ENCODE peak calls at places on chromosomes 2 and 18, in six cellular contexts. J, G, M, E, K and O are unnamed samples. For H3K4me1, the result is how much of the 10 kb centered on the place peaks cover.

GRCh38 chr18:67519582-67519981 is 3.1 kb upstream of the DSEL start:
- DNase-seq in J (no peak), G (no peak), M (no peak), E (no peak), K (no peak), O (no peak)

GRCh38 chr18:37574113-37574512 is 8.5 kb upstream of the CELF4 start:
- DNase-seq in J (no peak), G (no peak), M (no peak), E (no peak), K (no peak), O (no peak)

GRCh38 chr2:142234701-142235100 is 103.9 kb upstream of the LRP1B start:
- DNase-seq in J (no peak), G (no peak), M (no peak), E (no peak), K (no peak), O (no peak)

GRCh38 chr18:62634471-62634870 is 80.9 kb upstream of the PHLPP1 start:
- DNase-seq in J (no peak), G (no peak), M (no peak), E (no peak), K (no peak), O (no peak)

GRCh38 chr2:47905454-47906260 is 641 bp downstream of the FBXO11 start:
- DNase-seq in J (peak), G (peak), M (peak), E (peak), K (peak), O (peak)

GRCh38 chr2:134258684-134259408 is 5.0 kb downstream of the MGAT5 start:
- DNase-seq in J (no peak), G (no peak), M (no peak), E (no peak), K (peak), O (no peak)

GRCh38 chr2:54065411-54065810 is 50.0 kb upstream of the ACYP2 start:
- DNase-seq in J (no peak), G (no peak), M (no peak), E (no peak), K (no peak), O (no peak)

GRCh38 chr2:106193491-106193976 is 567 bp downstream of the UXS1 start:
- DNase-seq in J (peak), G (peak), M (no peak), E (peak), K (peak), O (peak)

GRCh38 chr18:36338420-36338933 is 41.0 kb downstream of the FHOD3 start:
- DNase-seq in J (no peak), G (peak), M (no peak), E (no peak), K (no peak), O (no peak)

GRCh38 chr2:189088566-189089225 is 90.9 kb downstream of the COL5A2 start:
- DNase-seq in J (no peak), G (no peak), M (no peak), E (no peak), K (no peak), O (no peak)

GRCh38 chr2:29589440-29590103 is 331.8 kb downstream of the ALK start:
- DNase-seq in J (no peak), G (no peak), M (no peak), E (no peak), K (no peak), O (no peak)

GRCh38 chr2:166230024-166230723 is 102.4 kb upstream of the SCN1A start:
- DNase-seq in J (no peak), G (no peak), M (no peak), E (no peak), K (no peak), O (no peak)

GRCh38 chr2:15800489-15801329 is 139.6 kb upstream of the MYCN start:
- DNase-seq in J (no peak), G (no peak), M (no peak), E (no peak), K (no peak), O (no peak)

GRCh38 chr18:54772081-54772480 is 56.2 kb upstream of the RAB27B start:
- DNase-seq in J (no peak), G (no peak), M (no peak), E (no peak), K (no peak), O (no peak)

GRCh38 chr2:149167941-149168340 is 129.4 kb downstream of the LYPD6B start:
- DNase-seq in J (no peak), G (no peak), M (no peak), E (no peak), K (no peak), O (no peak)

GRCh38 chr18:50982802-50983179 is 15.0 kb downstream of the ELAC1 start:
- DNase-seq in J (no peak), G (no peak), M (no peak), E (no peak), K (no peak), O (no peak)

GRCh38 chr18:58942486-58942885 is 77.8 kb downstream of the ZNF532 start:
- DNase-seq in J (no peak), G (no peak), M (no peak), E (no peak), K (no peak), O (no peak)

GRCh38 chr2:26696352-26696816 is 3.9 kb downstream of the KCNK3 start:
- DNase-seq in J (no peak), G (peak), M (no peak), E (no peak), K (no peak), O (no peak)

GRCh38 chr2:238646803-238647202 is 201.1 kb upstream of the TWIST2 start:
- DNase-seq in J (no peak), G (no peak), M (no peak), E (no peak), K (no peak), O (no peak)

GRCh38 chr18:32349728-32350395 is 120.8 kb downstream of the GAREM1 start:
- DNase-seq in J (peak), G (peak), M (peak), E (no peak), K (no peak), O (peak)

GRCh38 chr2:180115675-180116074 is 108.6 kb upstream of the CWC22 start:
- DNase-seq in J (no peak), G (no peak), M (no peak), E (no peak), K (no peak), O (no peak)

GRCh38 chr2:242038928-242039341 is 169.4 kb downstream of the RTP5 start:
- DNase-seq in J (no peak), G (no peak), M (no peak), E (no peak), K (no peak), O (no peak)

GRCh38 chr2:88053301-88053700 is 2.3 kb downstream of the KRCC1 start:
- DNase-seq in J (no peak), G (peak), M (no peak), E (no peak), K (no peak), O (no peak)

GRCh38 chr2:101533611-101534601 is 59.0 kb upstream of the RFX8 start:
- DNase-seq in J (no peak), G (peak), M (no peak), E (no peak), K (no peak), O (no peak)

GRCh38 chr18:8987250-8987649 is 115.2 kb upstream of the NDUFV2 start:
- DNase-seq in J (no peak), G (no peak), M (no peak), E (no peak), K (no peak), O (no peak)

GRCh38 chr2:183269956-183270355 is 145.7 kb downstream of the NUP35 start:
- DNase-seq in J (no peak), G (no peak), M (no peak), E (no peak), K (no peak), O (no peak)

GRCh38 chr18:35510071-35511010 is 12.6 kb upstream of the INO80C start:
- DNase-seq in J (peak), G (no peak), M (no peak), E (no peak), K (no peak), O (peak)

GRCh38 chr2:223805008-223805407 is 32.4 kb downstream of the AP1S3 start:
- DNase-seq in J (no peak), G (no peak), M (no peak), E (no peak), K (no peak), O (no peak)

GRCh38 chr2:55119711-55120487 is 69.6 kb upstream of the RTN4 start:
- DNase-seq in J (no peak), G (no peak), M (no peak), E (no peak), K (no peak), O (no peak)

GRCh38 chr2:74872310-74872923 is 38.5 kb downstream of the HK2 start:
- DNase-seq in J (no peak), G (no peak), M (peak), E (no peak), K (no peak), O (no peak)

GRCh38 chr2:74873041-74873440 is 39.1 kb downstream of the HK2 start:
- DNase-seq in J (no peak), G (no peak), M (peak), E (no peak), K (no peak), O (no peak)

GRCh38 chr2:74873678-74874640 is 40.0 kb downstream of the HK2 start:
- DNase-seq in J (no peak), G (no peak), M (peak), E (no peak), K (no peak), O (no peak)

GRCh38 chr2:74869522-74869921 is 35.6 kb downstream of the HK2 start:
- DNase-seq in J (no peak), G (no peak), M (no peak), E (no peak), K (no peak), O (no peak)

DNA sequence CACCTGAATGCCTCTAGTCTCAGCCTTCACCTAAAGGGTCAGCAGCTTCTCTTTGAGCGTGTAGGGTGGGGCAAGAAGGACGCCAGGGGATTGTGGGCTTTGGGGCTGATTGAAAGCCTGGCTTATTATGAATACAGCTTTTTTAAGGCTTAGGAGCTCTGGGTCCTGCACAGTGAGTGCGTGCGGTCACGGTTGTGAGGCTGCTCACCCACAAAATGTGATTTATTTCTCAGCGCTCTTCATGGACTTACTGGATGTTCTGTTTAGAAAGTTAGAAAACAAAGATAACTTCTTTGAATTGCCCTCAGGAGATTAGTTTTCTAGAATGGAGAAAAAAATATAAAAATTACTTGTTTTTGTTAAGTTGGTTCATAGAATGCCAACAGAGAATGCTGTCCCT is 37.5 kb downstream of the HK2 start:
- DNase-seq in J (no peak), G (no peak), M (no peak), E (no peak), K (no peak), O (no peak)
- H3K4me1 ChIP-seq in J (under half), G (under half), M (under half), E (half or more), K (under half), O (under half)

DNA sequence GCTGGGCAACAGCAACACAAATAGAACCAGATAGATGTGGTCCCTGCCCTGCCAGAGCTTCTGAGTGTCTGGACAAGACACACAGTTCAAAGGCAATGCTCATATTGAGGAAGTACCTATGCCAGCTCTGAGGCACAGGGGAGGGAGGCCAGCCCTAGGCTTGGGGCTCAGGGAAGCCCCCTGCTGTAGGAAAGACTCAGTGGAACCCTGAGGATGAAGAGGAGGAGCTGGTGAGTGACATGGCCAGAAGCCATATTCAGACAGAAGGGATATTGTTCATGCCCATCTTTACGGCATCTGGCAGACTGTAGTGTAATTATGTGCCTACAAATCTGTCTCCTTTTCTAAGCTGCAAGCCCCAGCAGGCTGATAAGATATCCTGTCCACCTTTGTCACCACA is 8.8 kb downstream of the SIGLEC15 start:
- DNase-seq in J (no peak), G (no peak), M (no peak), E (no peak), K (no peak), O (no peak)
- TF ChIP-seq CTCF in J (no peak), G (no peak), M (no peak), E (no peak), K (no peak), O (no peak)

DNA sequence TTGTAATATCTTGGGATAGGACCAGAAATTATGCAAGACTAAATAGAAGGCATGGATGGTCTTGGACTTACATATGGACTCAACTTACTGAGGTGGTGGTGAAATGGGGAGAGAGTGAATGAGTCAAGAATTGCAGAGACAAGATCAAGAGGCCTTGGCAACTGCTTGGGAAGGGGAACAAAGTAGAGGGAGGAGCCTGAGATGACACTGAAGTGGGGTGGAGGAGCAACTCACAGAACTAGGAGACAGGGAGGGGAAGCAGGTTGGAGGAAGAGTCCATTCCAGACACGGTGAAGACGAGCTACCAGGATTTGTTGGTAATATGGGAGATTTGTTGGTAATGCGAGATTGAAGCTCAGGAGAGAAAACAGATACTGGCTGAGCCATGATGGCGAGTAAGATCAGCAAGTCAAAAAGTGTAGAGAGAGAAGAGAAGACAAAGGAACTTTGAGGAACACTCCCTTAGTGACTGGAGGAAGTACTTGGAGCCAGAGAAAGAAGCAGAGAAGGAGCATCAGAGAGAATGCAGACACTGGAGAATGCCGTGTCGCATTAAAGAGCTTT is 42.2 kb upstream of the KDM3A start:
- DNase-seq in J (no peak), G (no peak), M (no peak), E (no peak), K (no peak), O (no peak)
- H3K4me1 ChIP-seq in J (under half), G (under half), M (under half), E (under half), K (under half), O (under half)

DNA sequence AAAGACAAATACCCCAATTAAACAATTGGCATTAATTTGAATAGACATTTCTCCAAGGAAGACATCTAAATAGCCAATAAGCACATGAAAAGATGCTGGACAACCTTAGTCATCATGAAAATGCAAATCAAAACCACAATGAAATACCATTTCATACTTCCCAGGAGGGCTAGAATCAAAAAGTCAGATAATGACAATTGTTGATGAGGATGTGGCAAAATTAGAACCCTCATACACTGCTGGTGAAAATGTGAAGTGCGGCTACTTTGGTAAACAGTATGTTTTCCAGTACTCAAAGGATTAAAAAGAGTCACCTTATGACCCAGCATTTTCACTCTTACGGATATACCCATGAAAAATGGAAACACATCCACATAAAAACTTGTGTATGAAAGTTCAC is 91.6 kb downstream of the FIGN start:
- DNase-seq in J (no peak), G (no peak), M (no peak), E (no peak), K (no peak), O (no peak)
- TF ChIP-seq CTCF in J (no peak), G (no peak), M (no peak), E (no peak), K (no peak), O (no peak)

DNA sequence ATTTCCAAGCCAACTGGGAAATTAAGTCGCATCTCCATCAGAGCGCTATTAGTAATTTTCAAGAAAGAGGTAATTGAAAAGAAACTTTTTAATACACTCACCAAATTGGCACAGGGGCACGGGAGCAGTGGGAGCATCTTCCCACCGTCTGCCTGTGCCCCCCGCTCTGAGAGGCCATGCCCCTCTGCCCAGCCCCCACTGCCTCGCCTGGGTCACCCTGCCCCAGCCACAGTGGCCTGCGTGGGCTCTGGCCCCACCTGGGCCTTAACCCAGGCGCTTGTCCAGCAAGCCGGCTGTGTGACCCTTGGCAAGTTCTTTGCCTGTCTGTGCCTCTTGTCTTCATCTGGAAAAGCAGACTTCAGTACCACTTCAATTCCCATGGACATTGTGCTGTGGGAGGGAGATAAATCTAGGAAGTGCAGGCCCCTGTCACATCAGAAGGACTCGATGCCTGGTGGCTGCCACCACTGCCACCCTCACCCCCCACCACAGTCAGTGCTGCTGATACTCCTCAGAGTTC is 31.9 kb downstream of the GLI2 start:
- DNase-seq in J (no peak), G (no peak), M (peak), E (peak), K (no peak), O (no peak)
- H3K4me1 ChIP-seq in J (under half), G (under half), M (under half), E (under half), K (under half), O (under half)

DNA sequence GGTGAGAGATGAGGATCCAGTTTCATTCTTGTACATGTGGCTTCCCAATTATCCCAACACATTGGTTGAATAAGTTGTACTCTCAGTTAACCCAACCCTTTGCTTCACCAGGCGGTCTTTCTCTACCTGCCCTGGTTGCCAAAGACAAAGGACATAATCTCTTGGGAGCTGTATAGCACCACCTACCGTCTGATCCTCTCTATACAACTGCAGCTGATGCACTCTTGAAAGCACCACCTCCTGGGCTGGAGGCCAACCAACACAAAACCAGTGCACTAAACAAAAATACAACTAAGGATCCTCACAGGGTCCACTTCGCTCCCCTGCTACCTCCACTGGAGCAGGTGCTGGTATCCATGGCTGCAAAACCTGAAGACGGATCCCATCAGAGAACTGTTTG is 473.6 kb upstream of the NRXN1 start:
- DNase-seq in J (no peak), G (no peak), M (no peak), E (no peak), K (no peak), O (no peak)
- TF ChIP-seq CTCF in J (no peak), G (no peak), M (no peak), E (no peak), K (peak), O (no peak)